ENCODE peak calls at places on chromosome 14, in five cellular contexts. N, G, J, V and S are unnamed samples.

GRCh38 chr14:36346052-36346451 is 25.6 kb upstream of the MBIP start:
- DNase-seq in N (no peak), G (no peak), J (no peak), V (no peak), S (no peak)

GRCh38 chr14:104882991-104883660 is 18.1 kb downstream of the CEP170B start:
- DNase-seq in N (no peak), G (no peak), J (no peak), V (no peak), S (no peak)

GRCh38 chr14:55309761-55310365 is 38.6 kb downstream of the FBXO34 start:
- DNase-seq in N (no peak), G (no peak), J (peak), V (no peak), S (no peak)

GRCh38 chr14:64069634-64070359 is 217.0 kb downstream of the SYNE2 start:
- DNase-seq in N (no peak), G (no peak), J (no peak), V (no peak), S (no peak)

GRCh38 chr14:37420622-37421021 is 174.4 kb downstream of the FOXA1 start:
- DNase-seq in N (no peak), G (no peak), J (no peak), V (no peak), S (no peak)

GRCh38 chr14:33210304-33210703 is 271.6 kb downstream of the NPAS3 start:
- DNase-seq in N (peak), G (no peak), J (peak), V (no peak), S (no peak)

GRCh38 chr14:56812364-56813103 is 2.3 kb upstream of the OTX2 start:
- DNase-seq in N (no peak), G (no peak), J (no peak), V (no peak), S (no peak)

GRCh38 chr14:29529418-29529817 is 398.2 kb downstream of the PRKD1 start:
- DNase-seq in N (no peak), G (no peak), J (peak), V (no peak), S (no peak)

GRCh38 chr14:90398315-90398811 is 1.5 kb downstream of the CALM1 start:
- DNase-seq in N (peak), G (peak), J (peak), V (no peak), S (peak)

GRCh38 chr14:23437142-23438129 is 2.0 kb upstream of the MYH7 start:
- DNase-seq in N (no peak), G (no peak), J (no peak), V (no peak), S (no peak)

GRCh38 chr14:28765907-28766504 is 581 bp upstream of the FOXG1 start:
- DNase-seq in N (no peak), G (no peak), J (no peak), V (no peak), S (no peak)

DNA sequence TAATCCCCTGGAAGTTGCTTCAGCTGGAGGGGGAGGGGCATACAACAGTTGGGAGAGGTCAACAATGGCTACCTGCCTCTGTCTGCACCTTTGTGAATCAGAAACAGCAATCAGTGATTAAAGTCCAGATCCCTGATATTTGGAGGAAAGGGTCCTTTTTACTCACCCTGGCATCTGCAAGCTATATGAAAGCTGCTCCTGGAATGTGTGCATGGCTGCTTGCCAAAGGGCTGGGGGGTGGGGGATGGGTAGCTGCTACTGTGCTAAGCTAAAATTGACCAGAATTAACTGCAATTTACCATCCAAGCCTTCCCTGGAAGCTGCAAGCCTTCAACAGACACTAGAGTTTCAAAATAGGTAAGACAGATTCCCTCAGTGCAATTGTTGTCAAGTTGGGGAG is 13.5 kb upstream of the GTF2A1 start:
- DNase-seq in N (no peak), G (no peak), J (no peak), V (no peak), S (no peak)
- TF ChIP-seq CTCF in N (no peak), G (no peak), J (no peak), V (no peak), S (no peak)

GRCh38 chr14:105899071-105899641 is 372.8 kb downstream of the TMEM121 start:
- DNase-seq in N (no peak), G (no peak), J (no peak), V (no peak), S (no peak)

GRCh38 chr14:105897725-105898113 is 371.3 kb downstream of the TMEM121 start:
- DNase-seq in N (no peak), G (no peak), J (no peak), V (no peak), S (no peak)

GRCh38 chr14:105900398-105901160 is 374.2 kb downstream of the TMEM121 start:
- DNase-seq in N (no peak), G (no peak), J (no peak), V (no peak), S (no peak)

GRCh38 chr14:105899657-105900397 is 373.4 kb downstream of the TMEM121 start:
- DNase-seq in N (no peak), G (no peak), J (no peak), V (no peak), S (no peak)

GRCh38 chr14:105898482-105899010 is 372.2 kb downstream of the TMEM121 start:
- DNase-seq in N (no peak), G (no peak), J (no peak), V (no peak), S (no peak)
- TF ChIP-seq CTCF in N (no peak), G (no peak), J (no peak), V (no peak), S (no peak)

GRCh38 chr14:99329711-99330315 is 57.8 kb upstream of the BCL11B start:
- DNase-seq in N (no peak), G (peak), J (no peak), V (no peak), S (no peak)
- TF ChIP-seq CTCF in N (no peak), G (no peak), J (no peak), V (no peak), S (no peak)

GRCh38 chr14:103861413-103862392 is 14.3 kb upstream of the PPP1R13B start:
- DNase-seq in N (no peak), G (no peak), J (no peak), V (no peak), S (no peak)
- TF ChIP-seq CTCF in N (no peak), G (no peak), J (no peak), V (no peak), S (no peak)

GRCh38 chr14:39956372-39956771 is 524.1 kb upstream of the FBXO33 start:
- DNase-seq in N (peak), G (no peak), J (no peak), V (no peak), S (no peak)
- TF ChIP-seq CTCF in N (peak), G (no peak), J (no peak), V (no peak), S (no peak)

DNA sequence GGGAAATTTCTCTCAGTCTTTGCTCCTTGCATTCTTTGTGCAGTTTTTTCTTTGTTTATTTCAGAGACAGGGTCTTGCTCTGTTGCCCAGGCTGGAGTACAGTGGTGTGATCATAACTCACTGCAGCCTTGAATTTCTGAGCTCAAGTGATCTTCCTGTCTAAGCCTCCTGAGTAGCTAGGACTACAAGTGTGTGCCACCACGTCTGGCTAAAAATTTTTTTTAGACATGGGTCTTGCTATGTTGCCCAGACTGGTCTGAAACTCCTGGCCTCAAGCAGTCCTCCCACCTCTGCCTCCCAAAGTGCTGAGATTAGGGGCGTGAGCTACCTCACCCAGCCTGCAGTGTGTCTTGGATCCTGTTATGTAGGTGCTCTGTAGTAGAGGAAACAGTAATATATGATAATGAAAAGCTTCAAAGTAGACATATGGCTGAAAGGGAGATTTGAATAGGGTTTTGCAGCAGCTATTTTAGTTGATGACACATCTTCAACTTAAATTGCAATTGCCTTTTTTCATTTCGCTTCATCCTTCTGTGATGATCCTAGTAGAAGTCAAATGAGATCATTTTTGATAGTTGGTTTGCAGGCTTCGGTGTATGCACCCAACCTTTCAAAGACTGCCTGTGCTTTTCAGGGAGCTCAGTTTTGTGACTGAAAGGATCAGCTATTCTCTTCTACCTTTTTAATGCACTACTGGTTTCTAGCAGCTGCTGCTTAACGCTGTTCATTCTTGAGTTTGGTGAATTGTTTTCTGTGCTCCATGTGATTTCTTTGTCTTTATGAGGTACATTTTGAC is 75.5 kb downstream of the FUT8 start:
- DNase-seq in N (no peak), G (no peak), J (no peak), V (no peak), S (no peak)
- TF ChIP-seq CTCF in N (no peak), G (no peak), J (no peak), V (no peak), S (no peak)